ENCODE peak calls at places on chromosome 1, in eight cellular contexts. One of them, this sample, is unnamed.
A peak's percentile ranks its signal among the peaks of the same experiment; 100 is the strongest.

GRCh38 chr1:11045428-11046269 is 1.4 kb downstream of the MASP2 start:
- DNase-seq in hepatocyte: no peak
- DNase-seq in HCT116: no peak
- DNase-seq in AG10803: no peak
- DNase-seq in activated CD8-positive, alpha-beta T cell treated with anti-CD3 and anti-CD28 coated beads for 36 hours: no peak
- DNase-seq in Calu3: no peak
- DNase-seq in fibroblast of the aortic adventitia: no peak
- DNase-seq in GM23338: peak; percentile 91
- DNase-seq in this sample: no peak

GRCh38 chr1:35931424-35932157 is 686 bp downstream of the AGO3 start:
- DNase-seq in HCT116: no peak
- DNase-seq in hepatocyte: peak; percentile 58
- DNase-seq in GM23338: no peak
- DNase-seq in fibroblast of the aortic adventitia: peak; percentile 14
- DNase-seq in activated CD8-positive, alpha-beta T cell treated with anti-CD3 and anti-CD28 coated beads for 36 hours: no peak
- DNase-seq in Calu3: peak; percentile 21
- DNase-seq in AG10803: no peak
- DNase-seq in this sample: peak; percentile 13

GRCh38 chr1:39275836-39276507 is 71.5 kb downstream of the MACF1 start:
- DNase-seq in Calu3: no peak
- DNase-seq in HCT116: no peak
- DNase-seq in AG10803: no peak
- DNase-seq in GM23338: no peak
- DNase-seq in fibroblast of the aortic adventitia: peak; percentile 30
- DNase-seq in hepatocyte: peak; percentile 32
- DNase-seq in activated CD8-positive, alpha-beta T cell treated with anti-CD3 and anti-CD28 coated beads for 36 hours: no peak
- DNase-seq in this sample: no peak

GRCh38 chr1:230211436-230212145 is 144.6 kb downstream of the GALNT2 start:
- DNase-seq in Calu3: no peak
- DNase-seq in HCT116: no peak
- DNase-seq in hepatocyte: no peak
- DNase-seq in activated CD8-positive, alpha-beta T cell treated with anti-CD3 and anti-CD28 coated beads for 36 hours: no peak
- DNase-seq in fibroblast of the aortic adventitia: no peak
- DNase-seq in GM23338: no peak
- DNase-seq in AG10803: no peak
- DNase-seq in this sample: no peak

GRCh38 chr1:30198805-30199403 is 524.5 kb downstream of the MATN1 start:
- DNase-seq in activated CD8-positive, alpha-beta T cell treated with anti-CD3 and anti-CD28 coated beads for 36 hours: no peak
- DNase-seq in HCT116: no peak
- DNase-seq in AG10803: no peak
- DNase-seq in GM23338: no peak
- DNase-seq in Calu3: no peak
- DNase-seq in fibroblast of the aortic adventitia: no peak
- DNase-seq in hepatocyte: no peak
- DNase-seq in this sample: no peak

GRCh38 chr1:171715813-171716251 is 26.0 kb downstream of the VAMP4 start:
- DNase-seq in fibroblast of the aortic adventitia: peak; percentile 56
- DNase-seq in GM23338: peak; percentile 41
- DNase-seq in activated CD8-positive, alpha-beta T cell treated with anti-CD3 and anti-CD28 coated beads for 36 hours: no peak
- DNase-seq in HCT116: no peak
- DNase-seq in hepatocyte: peak; percentile 37
- DNase-seq in Calu3: no peak
- DNase-seq in AG10803: peak; percentile 33
- DNase-seq in this sample: peak; percentile 47

GRCh38 chr1:235649722-235650163 is at the start of gene GNG4:
- DNase-seq in Calu3: peak; percentile 65
- DNase-seq in GM23338: peak; percentile 75
- DNase-seq in hepatocyte: peak; percentile 72
- DNase-seq in HCT116: no peak
- DNase-seq in AG10803: no peak
- DNase-seq in activated CD8-positive, alpha-beta T cell treated with anti-CD3 and anti-CD28 coated beads for 36 hours: peak; percentile 34
- DNase-seq in fibroblast of the aortic adventitia: no peak
- DNase-seq in this sample: no peak

GRCh38 chr1:242842094-242842493 is 317.6 kb upstream of the PLD5 start:
- DNase-seq in activated CD8-positive, alpha-beta T cell treated with anti-CD3 and anti-CD28 coated beads for 36 hours: no peak
- DNase-seq in AG10803: no peak
- DNase-seq in GM23338: peak; percentile 62
- DNase-seq in hepatocyte: no peak
- DNase-seq in HCT116: no peak
- DNase-seq in fibroblast of the aortic adventitia: no peak
- DNase-seq in Calu3: no peak
- DNase-seq in this sample: no peak

GRCh38 chr1:181033799-181034391 is at the start of gene MR1:
- DNase-seq in activated CD8-positive, alpha-beta T cell treated with anti-CD3 and anti-CD28 coated beads for 36 hours: peak; percentile 40
- DNase-seq in Calu3: peak; percentile 45
- DNase-seq in AG10803: peak; percentile 89
- DNase-seq in GM23338: peak; percentile 61
- DNase-seq in fibroblast of the aortic adventitia: peak; percentile 93
- DNase-seq in hepatocyte: peak; percentile 73
- DNase-seq in HCT116: peak; percentile 81
- DNase-seq in this sample: peak; percentile 91

GRCh38 chr1:245156041-245156735 is 1.4 kb downstream of the KIF26B start:
- DNase-seq in fibroblast of the aortic adventitia: peak; percentile 71
- DNase-seq in HCT116: peak; percentile 52
- DNase-seq in AG10803: peak; percentile 75
- DNase-seq in Calu3: peak; percentile 96
- DNase-seq in hepatocyte: peak; percentile 95
- DNase-seq in GM23338: peak; percentile 94
- DNase-seq in activated CD8-positive, alpha-beta T cell treated with anti-CD3 and anti-CD28 coated beads for 36 hours: peak; percentile 90
- DNase-seq in this sample: peak; percentile 83

GRCh38 chr1:2455757-2456156 is 20.3 kb upstream of the PLCH2 start:
- DNase-seq in fibroblast of the aortic adventitia: peak; percentile 15
- DNase-seq in HCT116: no peak
- DNase-seq in activated CD8-positive, alpha-beta T cell treated with anti-CD3 and anti-CD28 coated beads for 36 hours: no peak
- DNase-seq in GM23338: no peak
- DNase-seq in Calu3: no peak
- DNase-seq in AG10803: no peak
- DNase-seq in hepatocyte: no peak
- DNase-seq in this sample: no peak

GRCh38 chr1:40421348-40421693 is 29.0 kb upstream of the ZFP69B start:
- DNase-seq in GM23338: no peak
- DNase-seq in HCT116: no peak
- DNase-seq in Calu3: no peak
- DNase-seq in AG10803: no peak
- DNase-seq in activated CD8-positive, alpha-beta T cell treated with anti-CD3 and anti-CD28 coated beads for 36 hours: no peak
- DNase-seq in hepatocyte: no peak
- DNase-seq in fibroblast of the aortic adventitia: no peak
- DNase-seq in this sample: no peak

GRCh38 chr1:38235705-38236104 is 189.1 kb upstream of the POU3F1 start:
- DNase-seq in GM23338: no peak
- DNase-seq in AG10803: peak; percentile 90
- DNase-seq in fibroblast of the aortic adventitia: peak; percentile 4
- DNase-seq in activated CD8-positive, alpha-beta T cell treated with anti-CD3 and anti-CD28 coated beads for 36 hours: no peak
- DNase-seq in Calu3: no peak
- DNase-seq in HCT116: no peak
- DNase-seq in hepatocyte: peak; percentile 48
- DNase-seq in this sample: peak; percentile 38

GRCh38 chr1:65026235-65026634 is 59.9 kb upstream of the JAK1 start:
- DNase-seq in GM23338: no peak
- DNase-seq in Calu3: no peak
- DNase-seq in HCT116: no peak
- DNase-seq in hepatocyte: no peak
- DNase-seq in activated CD8-positive, alpha-beta T cell treated with anti-CD3 and anti-CD28 coated beads for 36 hours: no peak
- DNase-seq in AG10803: peak; percentile 9
- DNase-seq in fibroblast of the aortic adventitia: no peak
- DNase-seq in this sample: peak; percentile 46

GRCh38 chr1:227944931-227945890 is 2.5 kb downstream of the WNT9A start:
- DNase-seq in hepatocyte: peak; percentile 44
- DNase-seq in GM23338: no peak
- DNase-seq in Calu3: no peak
- DNase-seq in activated CD8-positive, alpha-beta T cell treated with anti-CD3 and anti-CD28 coated beads for 36 hours: no peak
- DNase-seq in fibroblast of the aortic adventitia: no peak
- DNase-seq in AG10803: no peak
- DNase-seq in HCT116: no peak
- DNase-seq in this sample: no peak

GRCh38 chr1:27009601-27010197 is 3.0 kb downstream of the TENT5B start:
- DNase-seq in AG10803: no peak
- DNase-seq in HCT116: no peak
- DNase-seq in hepatocyte: peak; percentile 52
- DNase-seq in Calu3: no peak
- DNase-seq in GM23338: peak; percentile 18
- DNase-seq in fibroblast of the aortic adventitia: no peak
- DNase-seq in activated CD8-positive, alpha-beta T cell treated with anti-CD3 and anti-CD28 coated beads for 36 hours: no peak
- DNase-seq in this sample: no peak

GRCh38 chr1:156961709-156962108 is 41.3 kb downstream of the LRRC71 start:
- DNase-seq in hepatocyte: no peak
- DNase-seq in GM23338: peak; percentile 39
- DNase-seq in HCT116: peak; percentile 10
- DNase-seq in Calu3: peak; percentile 27
- DNase-seq in AG10803: no peak
- DNase-seq in fibroblast of the aortic adventitia: no peak
- DNase-seq in activated CD8-positive, alpha-beta T cell treated with anti-CD3 and anti-CD28 coated beads for 36 hours: peak; percentile 64
- DNase-seq in this sample: no peak
- TF ChIP-seq CTCF in hepatocyte: peak; percentile 4
- TF ChIP-seq CTCF in GM23338: peak; percentile 50
- TF ChIP-seq CTCF in HCT116: peak; percentile 60
- TF ChIP-seq CTCF in Calu3: peak; percentile 20
- TF ChIP-seq CTCF in AG10803: no peak
- TF ChIP-seq CTCF in fibroblast of the aortic adventitia: peak; percentile 16
- TF ChIP-seq CTCF in activated CD8-positive, alpha-beta T cell treated with anti-CD3 and anti-CD28 coated beads for 36 hours: peak; percentile 68
- TF ChIP-seq CTCF in this sample: peak; percentile 29

DNA sequence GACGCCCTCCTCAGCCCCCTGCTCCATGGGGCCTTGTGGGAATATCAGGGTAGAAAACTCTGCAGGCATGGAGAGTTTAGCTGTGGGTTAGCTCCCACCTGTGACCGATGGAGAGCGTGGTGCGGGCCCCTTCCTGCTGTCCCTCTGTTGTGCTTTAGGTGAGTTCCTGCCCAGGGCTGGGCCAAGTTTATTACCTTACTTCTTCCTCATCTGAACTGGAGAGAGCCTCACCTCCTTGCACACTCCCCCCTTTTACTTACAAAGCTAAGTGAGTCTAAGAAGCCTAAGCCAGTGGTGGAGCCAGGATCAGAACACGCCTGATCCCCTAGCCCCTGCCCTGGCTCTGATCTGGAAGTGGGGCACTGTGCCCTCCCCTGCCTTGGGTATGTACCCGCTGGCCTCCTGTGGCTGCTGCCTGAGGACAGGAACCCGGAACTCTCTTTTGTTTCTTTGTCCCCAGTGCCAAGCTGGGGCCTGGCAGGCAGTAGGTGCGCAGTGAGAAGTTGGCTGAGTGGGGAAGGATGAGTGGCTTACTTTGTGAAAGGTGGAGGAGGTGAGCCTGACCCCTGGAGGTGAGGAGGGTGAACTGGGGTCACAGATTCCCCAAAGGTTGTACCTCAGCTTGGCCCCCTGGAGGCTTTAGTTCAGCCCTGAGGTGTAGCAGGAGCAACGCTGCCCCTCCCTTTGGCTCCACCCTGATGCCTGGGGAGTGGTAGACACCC is 32.9 kb downstream of the ARHGEF10L start:
- DNase-seq in AG10803: no peak
- DNase-seq in activated CD8-positive, alpha-beta T cell treated with anti-CD3 and anti-CD28 coated beads for 36 hours: peak; percentile 22
- DNase-seq in Calu3: no peak
- DNase-seq in hepatocyte: no peak
- DNase-seq in GM23338: peak; percentile 89
- DNase-seq in fibroblast of the aortic adventitia: no peak
- DNase-seq in HCT116: no peak
- DNase-seq in this sample: no peak
- TF ChIP-seq CTCF in AG10803: peak; percentile 16
- TF ChIP-seq CTCF in activated CD8-positive, alpha-beta T cell treated with anti-CD3 and anti-CD28 coated beads for 36 hours: no peak
- TF ChIP-seq CTCF in Calu3: no peak
- TF ChIP-seq CTCF in hepatocyte: no peak
- TF ChIP-seq CTCF in GM23338: peak; percentile 64
- TF ChIP-seq CTCF in fibroblast of the aortic adventitia: no peak
- TF ChIP-seq CTCF in HCT116: peak; percentile 18
- TF ChIP-seq CTCF in this sample: no peak

DNA sequence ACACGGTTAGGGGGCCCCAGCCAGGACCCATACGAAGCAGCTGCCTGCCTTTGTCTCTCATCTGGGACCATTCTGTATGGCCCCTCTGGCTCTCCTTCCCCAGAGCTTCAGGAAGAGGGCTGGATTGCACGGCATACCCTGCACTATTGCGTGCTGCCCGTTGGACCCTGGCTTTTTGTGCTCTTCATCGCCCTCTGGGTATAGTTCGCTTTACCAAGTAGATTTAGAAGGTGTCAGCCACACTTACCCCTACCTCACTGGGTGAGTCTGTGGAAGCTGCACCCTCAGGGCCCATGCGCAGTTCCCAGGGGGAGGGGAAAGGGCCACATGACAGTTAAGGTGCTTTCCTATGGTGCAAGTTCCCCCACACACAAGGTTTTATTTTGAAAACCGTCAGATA is 7.2 kb downstream of the NAV1 start:
- DNase-seq in hepatocyte: no peak
- DNase-seq in Calu3: peak; percentile 52
- DNase-seq in fibroblast of the aortic adventitia: no peak
- DNase-seq in HCT116: peak; percentile 32
- DNase-seq in AG10803: no peak
- DNase-seq in GM23338: peak; percentile 69
- DNase-seq in activated CD8-positive, alpha-beta T cell treated with anti-CD3 and anti-CD28 coated beads for 36 hours: no peak
- DNase-seq in this sample: no peak
- TF ChIP-seq CTCF in hepatocyte: no peak
- TF ChIP-seq CTCF in Calu3: peak; percentile 26
- TF ChIP-seq CTCF in fibroblast of the aortic adventitia: no peak
- TF ChIP-seq CTCF in HCT116: peak; percentile 27
- TF ChIP-seq CTCF in AG10803: no peak
- TF ChIP-seq CTCF in GM23338: peak; percentile 38
- TF ChIP-seq CTCF in activated CD8-positive, alpha-beta T cell treated with anti-CD3 and anti-CD28 coated beads for 36 hours: no peak
- TF ChIP-seq CTCF in this sample: peak; percentile 12

GRCh38 chr1:115185351-115185750 is 96.0 kb upstream of the TSPAN2 start:
- DNase-seq in AG10803: no peak
- DNase-seq in Calu3: no peak
- DNase-seq in HCT116: no peak
- DNase-seq in fibroblast of the aortic adventitia: no peak
- DNase-seq in activated CD8-positive, alpha-beta T cell treated with anti-CD3 and anti-CD28 coated beads for 36 hours: no peak
- DNase-seq in GM23338: no peak
- DNase-seq in hepatocyte: no peak
- DNase-seq in this sample: no peak

GRCh38 chr1:115183158-115183557 is 93.9 kb upstream of the TSPAN2 start:
- DNase-seq in HCT116: no peak
- DNase-seq in AG10803: no peak
- DNase-seq in activated CD8-positive, alpha-beta T cell treated with anti-CD3 and anti-CD28 coated beads for 36 hours: peak; percentile 21
- DNase-seq in fibroblast of the aortic adventitia: no peak
- DNase-seq in hepatocyte: no peak
- DNase-seq in Calu3: no peak
- DNase-seq in GM23338: peak; percentile 75
- DNase-seq in this sample: no peak

GRCh38 chr1:115183711-115184259 is 94.5 kb upstream of the TSPAN2 start:
- DNase-seq in Calu3: no peak
- DNase-seq in HCT116: no peak
- DNase-seq in GM23338: no peak
- DNase-seq in AG10803: peak; percentile 54
- DNase-seq in activated CD8-positive, alpha-beta T cell treated with anti-CD3 and anti-CD28 coated beads for 36 hours: no peak
- DNase-seq in hepatocyte: peak; percentile 25
- DNase-seq in fibroblast of the aortic adventitia: peak; percentile 76
- DNase-seq in this sample: no peak

GRCh38 chr1:115184951-115185331 is 95.6 kb upstream of the TSPAN2 start:
- DNase-seq in hepatocyte: no peak
- DNase-seq in GM23338: no peak
- DNase-seq in Calu3: no peak
- DNase-seq in fibroblast of the aortic adventitia: peak; percentile 52
- DNase-seq in HCT116: no peak
- DNase-seq in AG10803: peak; percentile 82
- DNase-seq in activated CD8-positive, alpha-beta T cell treated with anti-CD3 and anti-CD28 coated beads for 36 hours: no peak
- DNase-seq in this sample: peak; percentile 45

GRCh38 chr1:115184260-115184950 is 95.1 kb upstream of the TSPAN2 start:
- DNase-seq in HCT116: no peak
- DNase-seq in fibroblast of the aortic adventitia: no peak
- DNase-seq in Calu3: no peak
- DNase-seq in hepatocyte: no peak
- DNase-seq in GM23338: no peak
- DNase-seq in AG10803: peak; percentile 60
- DNase-seq in activated CD8-positive, alpha-beta T cell treated with anti-CD3 and anti-CD28 coated beads for 36 hours: peak; percentile 35
- DNase-seq in this sample: no peak
- TF ChIP-seq CTCF in HCT116: no peak
- TF ChIP-seq CTCF in fibroblast of the aortic adventitia: peak; percentile 11
- TF ChIP-seq CTCF in Calu3: no peak
- TF ChIP-seq CTCF in hepatocyte: no peak
- TF ChIP-seq CTCF in GM23338: no peak
- TF ChIP-seq CTCF in AG10803: peak; percentile 40
- TF ChIP-seq CTCF in activated CD8-positive, alpha-beta T cell treated with anti-CD3 and anti-CD28 coated beads for 36 hours: no peak
- TF ChIP-seq CTCF in this sample: peak; percentile 7

This sample was measured in choroid plexus epithelial cell.